ENCODE peak calls at places on chromosomes 16 and 17, in four cellular contexts. Y is GM19239, W is right lobe of liver, M is fibroblast of pulmonary artery. J is an unnamed sample.

GRCh38 chr17:74133726-74134125 is 69.8 kb upstream of the RPL38 start:
- DNase-seq in W (no peak), Y (no peak), M (no peak), J (no peak)

GRCh38 chr17:59846391-59847165 is 46.2 kb downstream of the TUBD1 start:
- DNase-seq in W (no peak), M (peak), Y (no peak), J (peak)

GRCh38 chr16:75202069-75202590 is 4.8 kb downstream of the CTRB2 start:
- DNase-seq in W (no peak), M (no peak), Y (no peak), J (no peak)

GRCh38 chr17:47717261-47717697 is 15.8 kb upstream of the TBX21 start:
- DNase-seq in Y (no peak), M (no peak), W (no peak), J (no peak)

GRCh38 chr17:60959011-60959410 is 281.4 kb downstream of the BCAS3 start:
- DNase-seq in Y (no peak), M (peak), W (no peak), J (peak)

GRCh38 chr16:12902511-12903324 is 1.3 kb downstream of the SHISA9 start:
- DNase-seq in W (no peak), M (no peak), Y (no peak), J (no peak)

GRCh38 chr17:7021993-7022778 is 664 bp upstream of the BCL6B start:
- DNase-seq in W (peak), M (peak), Y (peak), J (peak)

GRCh38 chr17:62882878-62883277 is 74.8 kb upstream of the MARCHF10 start:
- DNase-seq in Y (no peak), W (no peak), M (peak), J (no peak)

GRCh38 chr17:10631701-10632100 is 25.4 kb downstream of the MYH3 start:
- DNase-seq in M (no peak), Y (no peak), W (no peak), J (no peak)

J was measured in brain microvascular endothelial cell.